ENCODE peak calls at places on chromosomes 5 and 9, in nine cellular contexts. Z is EL; J is A172; V is NCI-H2171 treated with DMSO at 0.1 percent for 48 hours; X is naive B cell; P is kidney glomerular epithelial cell; U is WERI-Rb-1; Q is choroid plexus epithelial cell; M is stimulated activated CD4-positive, alpha-beta T cell treated with anti-CD3 and anti-CD28 coated beads, Interleukin-4, amount 100 ng/mL, for 1 hour. T is an unnamed sample.

GRCh38 chr9:33132249-33132772 is 34.8 kb downstream of the B4GALT1 start:
- DNase-seq in V (no peak), U (no peak), Z (peak), Q (peak), X (no peak), J (peak), P (peak), M (no peak), T (no peak)

GRCh38 chr5:142807378-142807911 is 37.3 kb downstream of the ARHGAP26 start:
- DNase-seq in Q (no peak), U (no peak), P (no peak), J (no peak), M (no peak), V (no peak), Z (no peak), X (peak), T (peak)

GRCh38 chr9:124574944-124575343 is 67.7 kb upstream of the NR5A1 start:
- DNase-seq in X (no peak), P (no peak), Q (peak), V (no peak), J (peak), U (peak), M (no peak), Z (peak), T (no peak)

GRCh38 chr9:97696823-97697601 is at the start of gene XPA:
- DNase-seq in Z (peak), V (peak), J (peak), X (peak), P (peak), Q (peak), U (peak), M (peak), T (peak)

GRCh38 chr5:124207118-124207517 is 539.3 kb downstream of the ZNF608 start:
- DNase-seq in X (no peak), Z (no peak), P (no peak), U (no peak), J (no peak), M (no peak), V (no peak), Q (no peak), T (no peak)

GRCh38 chr9:79663299-79663698 is 91.5 kb downstream of the TLE4 start:
- DNase-seq in X (no peak), U (no peak), Q (no peak), J (no peak), Z (no peak), V (peak), M (no peak), P (no peak), T (no peak)

GRCh38 chr5:67897431-67897830 is 318.1 kb upstream of the PIK3R1 start:
- DNase-seq in J (no peak), Q (no peak), Z (no peak), V (no peak), U (no peak), M (no peak), P (no peak), X (no peak), T (no peak)

GRCh38 chr5:104778-105296 is 12.9 kb downstream of the PLEKHG4B start:
- DNase-seq in V (no peak), M (no peak), Z (no peak), U (no peak), Q (no peak), P (no peak), J (no peak), X (no peak), T (no peak)

GRCh38 chr9:116232425-116233159 is 79.0 kb downstream of the PAPPA start:
- DNase-seq in M (no peak), V (no peak), P (peak), J (no peak), U (no peak), Z (peak), Q (peak), X (no peak), T (no peak)

GRCh38 chr5:141573489-141574121 is 45.2 kb downstream of the DIAPH1 start:
- DNase-seq in M (no peak), V (no peak), Z (no peak), X (no peak), P (no peak), Q (no peak), J (no peak), U (no peak), T (no peak)

GRCh38 chr5:9681706-9682105 is 51.6 kb upstream of the TAS2R1 start:
- DNase-seq in J (peak), U (no peak), Q (no peak), Z (no peak), M (no peak), P (no peak), X (no peak), V (no peak), T (no peak)

GRCh38 chr5:136032564-136032963 is 3.8 kb downstream of the TGFBI start:
- DNase-seq in V (no peak), Q (peak), P (no peak), M (no peak), J (peak), U (no peak), X (no peak), Z (peak), T (no peak)

GRCh38 chr5:952597-953271 is 55.9 kb upstream of the NKD2 start:
- DNase-seq in V (no peak), M (no peak), P (no peak), Z (no peak), Q (no peak), J (no peak), X (no peak), U (no peak), T (no peak)

GRCh38 chr9:72772641-72773040 is 180.2 kb downstream of the ALDH1A1 start:
- DNase-seq in Q (peak), P (no peak), U (no peak), Z (no peak), J (no peak), V (no peak), X (no peak), M (no peak), T (no peak)

GRCh38 chr5:144203750-144204596 is 33.3 kb downstream of the KCTD16 start:
- DNase-seq in J (peak), V (peak), Z (peak), X (peak), Q (peak), M (no peak), P (peak), U (peak), T (peak)

GRCh38 chr9:95138474-95138873 is 179.0 kb downstream of the FANCC start:
- DNase-seq in V (peak), U (no peak), Z (no peak), M (no peak), J (peak), X (no peak), P (no peak), Q (no peak), T (no peak)

GRCh38 chr9:136328622-136329041 is 1.3 kb downstream of the GPSM1 start:
- DNase-seq in P (no peak), M (no peak), J (no peak), V (peak), Q (peak), Z (peak), X (no peak), U (peak), T (peak)

GRCh38 chr9:126366366-126367011 is 39.9 kb downstream of the MVB12B start:
- DNase-seq in J (no peak), Q (no peak), V (no peak), Z (no peak), M (no peak), P (no peak), U (no peak), X (no peak), T (no peak)

GRCh38 chr5:15209053-15209762 is 290.8 kb upstream of the FBXL7 start:
- DNase-seq in V (peak), P (no peak), Z (no peak), M (no peak), J (peak), Q (no peak), X (no peak), U (no peak), T (no peak)

GRCh38 chr5:179146277-179146676 is 86.1 kb downstream of the ZNF354C start:
- DNase-seq in J (no peak), M (peak), P (no peak), U (no peak), Q (no peak), Z (no peak), V (no peak), X (no peak), T (no peak)

GRCh38 chr9:114409103-114409780 is 21.5 kb upstream of the AKNA start:
- DNase-seq in Z (peak), Q (peak), P (no peak), M (no peak), X (no peak), V (no peak), J (peak), U (no peak), T (no peak)

GRCh38 chr5:111016801-111017200 is 54.7 kb upstream of the TSLP start:
- DNase-seq in J (no peak), M (no peak), X (no peak), Z (no peak), Q (peak), P (peak), U (no peak), V (no peak), T (no peak)

GRCh38 chr9:125747053-125747764 is at the start of gene PBX3:
- DNase-seq in M (peak), J (peak), P (no peak), U (peak), Q (peak), Z (peak), V (peak), X (peak), T (peak)

GRCh38 chr9:78566948-78567675 is 270.2 kb downstream of the PSAT1 start:
- DNase-seq in Z (peak), P (peak), V (no peak), J (peak), Q (peak), X (no peak), U (no peak), M (no peak), T (no peak)

GRCh38 chr5:113608113-113608551 is 94.6 kb downstream of the YTHDC2 start:
- DNase-seq in Q (no peak), J (peak), V (no peak), X (no peak), Z (peak), U (peak), M (no peak), P (no peak), T (no peak)

GRCh38 chr9:80701061-80701460 is 988.3 kb downstream of the TLE1 start:
- DNase-seq in V (no peak), M (no peak), Q (peak), P (no peak), J (no peak), U (no peak), X (no peak), Z (no peak), T (no peak)